ENCODE peak calls at places on chromosomes 16 and 17, in ten cellular contexts. One of them, this sample, is unnamed.

GRCh38 chr16:68800257-68800875 is 43.0 kb upstream of the TANGO6 start:
- DNase-seq in anterior cingulate cortex: peak; percentile 43
- DNase-seq in AG10803: peak; percentile 81
- DNase-seq in NCI-H2081: peak; percentile 60
- DNase-seq in iris pigment epithelial cell: peak; percentile 90
- DNase-seq in iPS-NIHi11: peak; percentile 86
- DNase-seq in left cardiac atrium: peak; percentile 31
- DNase-seq in T-helper 2 cell treated with Interferon-gamma antibody and Interleukin-4, amounts not matched to agents 5 μg/mL and 100 μg/mL, for 36 hours: peak; percentile 32
- DNase-seq in GM13976: peak; percentile 73
- DNase-seq in IMR-90: peak; percentile 83
- DNase-seq in this sample: no peak

GRCh38 chr16:84559311-84559932 is 55.0 kb upstream of the MEAK7 start:
- DNase-seq in IMR-90: no peak
- DNase-seq in AG10803: no peak
- DNase-seq in left cardiac atrium: no peak
- DNase-seq in anterior cingulate cortex: no peak
- DNase-seq in iPS-NIHi11: peak; percentile 48
- DNase-seq in NCI-H2081: peak; percentile 62
- DNase-seq in GM13976: no peak
- DNase-seq in iris pigment epithelial cell: no peak
- DNase-seq in T-helper 2 cell treated with Interferon-gamma antibody and Interleukin-4, amounts not matched to agents 5 μg/mL and 100 μg/mL, for 36 hours: no peak
- DNase-seq in this sample: no peak

GRCh38 chr17:2749058-2749783 is at the start of gene CCDC92B:
- DNase-seq in T-helper 2 cell treated with Interferon-gamma antibody and Interleukin-4, amounts not matched to agents 5 μg/mL and 100 μg/mL, for 36 hours: no peak
- DNase-seq in iris pigment epithelial cell: no peak
- DNase-seq in iPS-NIHi11: peak; percentile 79
- DNase-seq in AG10803: no peak
- DNase-seq in IMR-90: no peak
- DNase-seq in GM13976: no peak
- DNase-seq in anterior cingulate cortex: peak; percentile 62
- DNase-seq in left cardiac atrium: no peak
- DNase-seq in NCI-H2081: no peak
- DNase-seq in this sample: no peak

GRCh38 chr17:42985225-42985624 is 4.9 kb downstream of the RUNDC1 start:
- DNase-seq in anterior cingulate cortex: no peak
- DNase-seq in left cardiac atrium: no peak
- DNase-seq in IMR-90: no peak
- DNase-seq in iPS-NIHi11: no peak
- DNase-seq in GM13976: peak; percentile 74
- DNase-seq in AG10803: no peak
- DNase-seq in iris pigment epithelial cell: no peak
- DNase-seq in T-helper 2 cell treated with Interferon-gamma antibody and Interleukin-4, amounts not matched to agents 5 μg/mL and 100 μg/mL, for 36 hours: no peak
- DNase-seq in NCI-H2081: no peak
- DNase-seq in this sample: no peak

GRCh38 chr16:54655171-54655590 is 275.5 kb upstream of the IRX5 start:
- DNase-seq in AG10803: peak; percentile 22
- DNase-seq in IMR-90: no peak
- DNase-seq in iris pigment epithelial cell: peak; percentile 11
- DNase-seq in anterior cingulate cortex: no peak
- DNase-seq in T-helper 2 cell treated with Interferon-gamma antibody and Interleukin-4, amounts not matched to agents 5 μg/mL and 100 μg/mL, for 36 hours: no peak
- DNase-seq in GM13976: no peak
- DNase-seq in NCI-H2081: no peak
- DNase-seq in iPS-NIHi11: no peak
- DNase-seq in left cardiac atrium: peak; percentile 70
- DNase-seq in this sample: no peak

GRCh38 chr17:54969658-54970572 is 1.4 kb downstream of the STXBP4 start:
- DNase-seq in iris pigment epithelial cell: no peak
- DNase-seq in NCI-H2081: no peak
- DNase-seq in iPS-NIHi11: no peak
- DNase-seq in T-helper 2 cell treated with Interferon-gamma antibody and Interleukin-4, amounts not matched to agents 5 μg/mL and 100 μg/mL, for 36 hours: no peak
- DNase-seq in AG10803: no peak
- DNase-seq in IMR-90: no peak
- DNase-seq in left cardiac atrium: no peak
- DNase-seq in anterior cingulate cortex: no peak
- DNase-seq in GM13976: no peak
- DNase-seq in this sample: no peak

GRCh38 chr17:68403122-68403521 is 54.2 kb downstream of the WIPI1 start:
- DNase-seq in iris pigment epithelial cell: no peak
- DNase-seq in IMR-90: no peak
- DNase-seq in AG10803: no peak
- DNase-seq in left cardiac atrium: no peak
- DNase-seq in T-helper 2 cell treated with Interferon-gamma antibody and Interleukin-4, amounts not matched to agents 5 μg/mL and 100 μg/mL, for 36 hours: no peak
- DNase-seq in NCI-H2081: no peak
- DNase-seq in anterior cingulate cortex: no peak
- DNase-seq in iPS-NIHi11: no peak
- DNase-seq in GM13976: no peak
- DNase-seq in this sample: no peak

GRCh38 chr16:768428-768827 is 7.9 kb downstream of the MSLN start:
- DNase-seq in IMR-90: no peak
- DNase-seq in anterior cingulate cortex: no peak
- DNase-seq in NCI-H2081: no peak
- DNase-seq in iPS-NIHi11: no peak
- DNase-seq in T-helper 2 cell treated with Interferon-gamma antibody and Interleukin-4, amounts not matched to agents 5 μg/mL and 100 μg/mL, for 36 hours: no peak
- DNase-seq in left cardiac atrium: no peak
- DNase-seq in iris pigment epithelial cell: no peak
- DNase-seq in GM13976: no peak
- DNase-seq in AG10803: no peak
- DNase-seq in this sample: no peak

GRCh38 chr16:65909310-65910050 is 457.0 kb upstream of the CDH5 start:
- DNase-seq in AG10803: no peak
- DNase-seq in iPS-NIHi11: no peak
- DNase-seq in iris pigment epithelial cell: peak; percentile 18
- DNase-seq in T-helper 2 cell treated with Interferon-gamma antibody and Interleukin-4, amounts not matched to agents 5 μg/mL and 100 μg/mL, for 36 hours: no peak
- DNase-seq in GM13976: no peak
- DNase-seq in anterior cingulate cortex: no peak
- DNase-seq in NCI-H2081: no peak
- DNase-seq in left cardiac atrium: no peak
- DNase-seq in IMR-90: no peak
- DNase-seq in this sample: no peak

GRCh38 chr16:81615833-81616232 is 163.3 kb upstream of the PLCG2 start:
- DNase-seq in left cardiac atrium: no peak
- DNase-seq in NCI-H2081: no peak
- DNase-seq in IMR-90: no peak
- DNase-seq in T-helper 2 cell treated with Interferon-gamma antibody and Interleukin-4, amounts not matched to agents 5 μg/mL and 100 μg/mL, for 36 hours: no peak
- DNase-seq in iris pigment epithelial cell: no peak
- DNase-seq in anterior cingulate cortex: peak; percentile 68
- DNase-seq in GM13976: no peak
- DNase-seq in iPS-NIHi11: no peak
- DNase-seq in AG10803: no peak
- DNase-seq in this sample: peak; percentile 56

GRCh38 chr17:71726320-71726719 is 394.5 kb upstream of the SOX9 start:
- DNase-seq in T-helper 2 cell treated with Interferon-gamma antibody and Interleukin-4, amounts not matched to agents 5 μg/mL and 100 μg/mL, for 36 hours: no peak
- DNase-seq in left cardiac atrium: no peak
- DNase-seq in IMR-90: no peak
- DNase-seq in iPS-NIHi11: no peak
- DNase-seq in NCI-H2081: peak; percentile 44
- DNase-seq in GM13976: no peak
- DNase-seq in anterior cingulate cortex: no peak
- DNase-seq in AG10803: no peak
- DNase-seq in iris pigment epithelial cell: no peak
- DNase-seq in this sample: no peak

GRCh38 chr16:27097671-27098275 is 31.0 kb downstream of the C16orf82 start:
- DNase-seq in iPS-NIHi11: no peak
- DNase-seq in IMR-90: no peak
- DNase-seq in left cardiac atrium: peak; percentile 66
- DNase-seq in iris pigment epithelial cell: no peak
- DNase-seq in AG10803: peak; percentile 87
- DNase-seq in NCI-H2081: no peak
- DNase-seq in GM13976: no peak
- DNase-seq in anterior cingulate cortex: no peak
- DNase-seq in T-helper 2 cell treated with Interferon-gamma antibody and Interleukin-4, amounts not matched to agents 5 μg/mL and 100 μg/mL, for 36 hours: no peak
- DNase-seq in this sample: no peak

GRCh38 chr16:10045291-10045775 is 136.9 kb downstream of the GRIN2A start:
- DNase-seq in anterior cingulate cortex: no peak
- DNase-seq in IMR-90: no peak
- DNase-seq in GM13976: no peak
- DNase-seq in AG10803: no peak
- DNase-seq in NCI-H2081: no peak
- DNase-seq in left cardiac atrium: no peak
- DNase-seq in iPS-NIHi11: no peak
- DNase-seq in iris pigment epithelial cell: no peak
- DNase-seq in T-helper 2 cell treated with Interferon-gamma antibody and Interleukin-4, amounts not matched to agents 5 μg/mL and 100 μg/mL, for 36 hours: no peak
- DNase-seq in this sample: no peak

GRCh38 chr16:3235856-3236669 is 1.1 kb upstream of the ZNF200 start:
- DNase-seq in IMR-90: no peak
- DNase-seq in GM13976: no peak
- DNase-seq in iris pigment epithelial cell: no peak
- DNase-seq in NCI-H2081: no peak
- DNase-seq in AG10803: no peak
- DNase-seq in left cardiac atrium: peak; percentile 79
- DNase-seq in T-helper 2 cell treated with Interferon-gamma antibody and Interleukin-4, amounts not matched to agents 5 μg/mL and 100 μg/mL, for 36 hours: no peak
- DNase-seq in anterior cingulate cortex: no peak
- DNase-seq in iPS-NIHi11: peak; percentile 31
- DNase-seq in this sample: no peak

GRCh38 chr17:41421116-41421515 is 3.3 kb downstream of the KRT37 start:
- DNase-seq in T-helper 2 cell treated with Interferon-gamma antibody and Interleukin-4, amounts not matched to agents 5 μg/mL and 100 μg/mL, for 36 hours: no peak
- DNase-seq in AG10803: peak; percentile 48
- DNase-seq in anterior cingulate cortex: no peak
- DNase-seq in NCI-H2081: no peak
- DNase-seq in left cardiac atrium: no peak
- DNase-seq in GM13976: no peak
- DNase-seq in IMR-90: peak; percentile 77
- DNase-seq in iPS-NIHi11: no peak
- DNase-seq in iris pigment epithelial cell: peak; percentile 85
- DNase-seq in this sample: no peak

GRCh38 chr16:85662036-85662812 is 26.5 kb downstream of the GINS2 start:
- DNase-seq in IMR-90: no peak
- DNase-seq in GM13976: no peak
- DNase-seq in T-helper 2 cell treated with Interferon-gamma antibody and Interleukin-4, amounts not matched to agents 5 μg/mL and 100 μg/mL, for 36 hours: no peak
- DNase-seq in NCI-H2081: no peak
- DNase-seq in left cardiac atrium: peak; percentile 17
- DNase-seq in iris pigment epithelial cell: no peak
- DNase-seq in AG10803: no peak
- DNase-seq in anterior cingulate cortex: no peak
- DNase-seq in iPS-NIHi11: no peak
- DNase-seq in this sample: no peak

GRCh38 chr16:3732171-3732570 is 14.8 kb upstream of the TRAP1 start:
- DNase-seq in IMR-90: no peak
- DNase-seq in NCI-H2081: no peak
- DNase-seq in iris pigment epithelial cell: no peak
- DNase-seq in iPS-NIHi11: no peak
- DNase-seq in anterior cingulate cortex: no peak
- DNase-seq in T-helper 2 cell treated with Interferon-gamma antibody and Interleukin-4, amounts not matched to agents 5 μg/mL and 100 μg/mL, for 36 hours: no peak
- DNase-seq in AG10803: no peak
- DNase-seq in GM13976: no peak
- DNase-seq in left cardiac atrium: no peak
- DNase-seq in this sample: no peak

GRCh38 chr16:54397190-54397835 is 110.7 kb upstream of the IRX3 start:
- DNase-seq in NCI-H2081: no peak
- DNase-seq in GM13976: no peak
- DNase-seq in AG10803: peak; percentile 41
- DNase-seq in anterior cingulate cortex: no peak
- DNase-seq in left cardiac atrium: no peak
- DNase-seq in iPS-NIHi11: no peak
- DNase-seq in iris pigment epithelial cell: peak; percentile 21
- DNase-seq in IMR-90: no peak
- DNase-seq in T-helper 2 cell treated with Interferon-gamma antibody and Interleukin-4, amounts not matched to agents 5 μg/mL and 100 μg/mL, for 36 hours: no peak
- DNase-seq in this sample: no peak

GRCh38 chr16:70476272-70477020 is 22.1 kb downstream of the FCSK start:
- DNase-seq in iPS-NIHi11: peak; percentile 63
- DNase-seq in GM13976: peak; percentile 96
- DNase-seq in left cardiac atrium: no peak
- DNase-seq in NCI-H2081: no peak
- DNase-seq in T-helper 2 cell treated with Interferon-gamma antibody and Interleukin-4, amounts not matched to agents 5 μg/mL and 100 μg/mL, for 36 hours: peak; percentile 69
- DNase-seq in anterior cingulate cortex: peak; percentile 9
- DNase-seq in iris pigment epithelial cell: peak; percentile 81
- DNase-seq in IMR-90: peak; percentile 83
- DNase-seq in AG10803: peak; percentile 77
- DNase-seq in this sample: no peak

GRCh38 chr16:84844049-84844350 is 24.2 kb downstream of the CRISPLD2 start:
- DNase-seq in NCI-H2081: peak; percentile 64
- DNase-seq in T-helper 2 cell treated with Interferon-gamma antibody and Interleukin-4, amounts not matched to agents 5 μg/mL and 100 μg/mL, for 36 hours: no peak
- DNase-seq in IMR-90: no peak
- DNase-seq in left cardiac atrium: no peak
- DNase-seq in iris pigment epithelial cell: no peak
- DNase-seq in GM13976: no peak
- DNase-seq in iPS-NIHi11: no peak
- DNase-seq in anterior cingulate cortex: no peak
- DNase-seq in AG10803: peak; percentile 46
- DNase-seq in this sample: peak; percentile 40

GRCh38 chr17:38598536-38598935 is 7.2 kb downstream of the SRCIN1 start:
- DNase-seq in T-helper 2 cell treated with Interferon-gamma antibody and Interleukin-4, amounts not matched to agents 5 μg/mL and 100 μg/mL, for 36 hours: no peak
- DNase-seq in iris pigment epithelial cell: peak; percentile 66
- DNase-seq in iPS-NIHi11: peak; percentile 90
- DNase-seq in anterior cingulate cortex: peak; percentile 73
- DNase-seq in AG10803: peak; percentile 38
- DNase-seq in GM13976: peak; percentile 64
- DNase-seq in left cardiac atrium: no peak
- DNase-seq in IMR-90: peak; percentile 57
- DNase-seq in NCI-H2081: peak; percentile 94
- DNase-seq in this sample: peak; percentile 78

GRCh38 chr16:31135535-31136286 is at the start of gene PRSS8:
- DNase-seq in AG10803: no peak
- DNase-seq in IMR-90: no peak
- DNase-seq in anterior cingulate cortex: no peak
- DNase-seq in GM13976: no peak
- DNase-seq in left cardiac atrium: no peak
- DNase-seq in iPS-NIHi11: peak; percentile 67
- DNase-seq in T-helper 2 cell treated with Interferon-gamma antibody and Interleukin-4, amounts not matched to agents 5 μg/mL and 100 μg/mL, for 36 hours: no peak
- DNase-seq in NCI-H2081: no peak
- DNase-seq in iris pigment epithelial cell: no peak
- DNase-seq in this sample: no peak

GRCh38 chr16:85735225-85735722 is 15.6 kb downstream of the C16orf74 start:
- DNase-seq in iPS-NIHi11: no peak
- DNase-seq in GM13976: peak; percentile 84
- DNase-seq in iris pigment epithelial cell: no peak
- DNase-seq in NCI-H2081: no peak
- DNase-seq in IMR-90: no peak
- DNase-seq in anterior cingulate cortex: no peak
- DNase-seq in left cardiac atrium: no peak
- DNase-seq in T-helper 2 cell treated with Interferon-gamma antibody and Interleukin-4, amounts not matched to agents 5 μg/mL and 100 μg/mL, for 36 hours: no peak
- DNase-seq in AG10803: no peak
- DNase-seq in this sample: no peak

GRCh38 chr16:86614699-86615098 is 36.4 kb downstream of the FOXL1 start:
- DNase-seq in anterior cingulate cortex: no peak
- DNase-seq in GM13976: no peak
- DNase-seq in iris pigment epithelial cell: no peak
- DNase-seq in left cardiac atrium: no peak
- DNase-seq in iPS-NIHi11: no peak
- DNase-seq in T-helper 2 cell treated with Interferon-gamma antibody and Interleukin-4, amounts not matched to agents 5 μg/mL and 100 μg/mL, for 36 hours: no peak
- DNase-seq in AG10803: no peak
- DNase-seq in IMR-90: no peak
- DNase-seq in NCI-H2081: no peak
- DNase-seq in this sample: peak; percentile 22